ENCODE peak calls at places on chromosomes 16 and 17, in four cellular contexts. G, J, F and X are unnamed samples.

GRCh38 chr17:72118588-72119279 is 2.1 kb upstream of the SOX9 start:
- DNase-seq in G (peak), J (peak), F (peak), X (peak)

GRCh38 chr17:3683054-3683511 is 12.9 kb downstream of the P2RX5 start:
- DNase-seq in G (no peak), J (peak), F (peak), X (peak)

GRCh38 chr17:7213895-7214299 is 5.7 kb downstream of the DLG4 start:
- DNase-seq in G (peak), J (peak), F (peak), X (peak)

GRCh38 chr17:30831257-30831656 is 509 bp upstream of the ATAD5 start:
- DNase-seq in G (peak), J (peak), F (peak), X (no peak)

GRCh38 chr16:31135535-31136286 is at the start of gene PRSS8:
- DNase-seq in G (peak), J (peak), F (no peak), X (peak)

GRCh38 chr17:62966426-62967110 is 533 bp downstream of the TANC2 start:
- DNase-seq in G (peak), J (peak), F (peak), X (peak)

GRCh38 chr17:62085511-62086408 is 20.7 kb upstream of the MED13 start:
- DNase-seq in G (peak), J (no peak), F (no peak), X (no peak)

GRCh38 chr17:34758316-34758715 is 178.9 kb downstream of the TMEM132E start:
- DNase-seq in G (no peak), J (no peak), F (no peak), X (no peak)

GRCh38 chr17:19238167-19238505 is 970 bp downstream of the EPN2 start:
- DNase-seq in G (peak), J (peak), F (peak), X (peak)

GRCh38 chr16:19123535-19124178 is 9.9 kb downstream of the ITPRIPL2 start:
- DNase-seq in G (peak), J (no peak), F (no peak), X (peak)

GRCh38 chr16:1530883-1531637 is 2.4 kb upstream of the TMEM204 start:
- DNase-seq in G (peak), J (no peak), F (no peak), X (no peak)

GRCh38 chr16:50103764-50104163 is 38.0 kb downstream of the HEATR3 start:
- DNase-seq in G (peak), J (no peak), F (no peak), X (no peak)

GRCh38 chr17:17819561-17819995 is 17.2 kb downstream of the SREBF1 start:
- DNase-seq in G (peak), J (peak), F (no peak), X (peak)

GRCh38 chr17:18377437-18378204 is at the start of gene EVPLL:
- DNase-seq in G (no peak), J (no peak), F (no peak), X (peak)

GRCh38 chr16:3804426-3805016 is 76.0 kb downstream of the CREBBP start:
- DNase-seq in G (no peak), J (no peak), F (no peak), X (no peak)

GRCh38 chr16:83095926-83096692 is 469.3 kb downstream of the CDH13 start:
- DNase-seq in G (peak), J (no peak), F (no peak), X (peak)

GRCh38 chr17:50188521-50189395 is 12.7 kb downstream of the COL1A1 start:
- DNase-seq in G (no peak), J (no peak), F (no peak), X (no peak)

GRCh38 chr17:57009737-57010445 is 32.0 kb downstream of the SCPEP1 start:
- DNase-seq in G (peak), J (peak), F (peak), X (peak)

GRCh38 chr17:47707056-47707791 is 13.3 kb downstream of the TBKBP1 start:
- DNase-seq in G (no peak), J (no peak), F (no peak), X (no peak)

GRCh38 chr17:34235389-34236028 is 19.6 kb upstream of the CCL2 start:
- DNase-seq in G (peak), J (no peak), F (no peak), X (no peak)

DNA sequence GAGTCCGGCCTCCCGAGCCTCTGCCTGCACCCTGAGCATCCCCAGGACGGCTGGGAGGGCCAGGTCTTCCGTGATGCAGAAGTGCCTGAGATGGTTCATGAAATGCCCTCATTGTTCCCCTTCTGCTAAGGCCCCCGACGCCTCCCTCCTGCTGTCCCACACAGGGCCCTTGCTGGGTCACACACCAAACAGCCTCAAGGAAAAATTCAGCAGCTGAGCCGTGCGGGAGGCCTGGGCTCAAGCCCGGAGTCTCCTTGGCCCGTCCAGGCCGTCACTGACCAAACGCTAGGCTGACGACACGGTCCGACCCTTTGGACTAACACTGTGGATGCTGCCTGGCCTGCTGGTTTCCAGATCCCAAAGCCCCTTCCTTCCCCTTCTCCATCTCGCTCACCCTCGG is 90.2 kb downstream of the RTN4RL1 start:
- DNase-seq in G (no peak), J (no peak), F (no peak), X (no peak)
- TF ChIP-seq EZH2phosphoT487 in G (no peak), J (no peak), F (no peak), X (no peak)

GRCh38 chr16:58222532-58223316 is 24.8 kb upstream of the CSNK2A2 start:
- DNase-seq in G (peak), J (no peak), F (no peak), X (peak)
- H3K4me2 ChIP-seq in G (no peak), J (no peak), F (no peak), X (no peak)

GRCh38 chr17:791807-792206 is 9.7 kb downstream of the MRM3 start:
- DNase-seq in G (no peak), J (no peak), F (no peak), X (no peak)

GRCh38 chr17:795276-795675 is 13.1 kb downstream of the MRM3 start:
- DNase-seq in G (no peak), J (no peak), F (no peak), X (no peak)

GRCh38 chr17:789160-789840 is 7.1 kb downstream of the MRM3 start:
- DNase-seq in G (no peak), J (no peak), F (no peak), X (no peak)

GRCh38 chr17:794876-795275 is 12.7 kb downstream of the MRM3 start:
- DNase-seq in G (peak), J (peak), F (peak), X (peak)

GRCh38 chr17:792277-792676 is 10.1 kb downstream of the MRM3 start:
- DNase-seq in G (no peak), J (peak), F (no peak), X (no peak)
- TF ChIP-seq EZH2phosphoT487 in G (no peak), J (no peak), F (no peak), X (no peak)

GRCh38 chr16:84229421-84229820 is 10.4 kb downstream of the KCNG4 start:
- DNase-seq in G (no peak), J (no peak), F (no peak), X (no peak)

GRCh38 chr16:84228321-84228838 is 11.4 kb downstream of the KCNG4 start:
- DNase-seq in G (peak), J (peak), F (no peak), X (peak)

GRCh38 chr16:84226026-84226425 is 13.8 kb downstream of the KCNG4 start:
- DNase-seq in G (no peak), J (no peak), F (no peak), X (no peak)

GRCh38 chr16:84225571-84225970 is 14.2 kb downstream of the KCNG4 start:
- DNase-seq in G (no peak), J (no peak), F (no peak), X (no peak)

DNA sequence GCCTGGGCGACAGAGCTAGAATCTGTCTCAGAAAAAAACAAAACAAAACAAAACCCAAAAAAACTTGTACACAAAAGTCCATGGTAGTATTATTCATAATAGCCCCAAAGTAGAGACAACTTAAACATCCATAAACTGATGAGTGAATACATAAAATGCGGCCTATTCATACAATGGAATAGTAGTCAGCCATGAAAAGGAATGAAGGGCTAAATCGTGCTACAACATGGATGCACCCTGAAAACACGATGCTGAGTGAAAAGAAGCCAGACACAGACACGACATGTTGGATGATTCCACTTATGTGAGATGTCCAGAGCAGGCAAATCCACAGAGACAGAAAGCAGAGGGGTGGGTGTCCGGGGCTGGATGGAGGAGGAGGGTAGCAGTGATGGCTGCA is 12.3 kb downstream of the KCNG4 start:
- DNase-seq in G (no peak), J (no peak), F (no peak), X (no peak)
- H3K4me2 ChIP-seq in G (no peak), J (no peak), F (no peak), X (peak)

GRCh38 chr16:10782628-10783027 is 36.0 kb downstream of the TVP23A start:
- DNase-seq in G (no peak), J (no peak), F (no peak), X (peak)
- TF ChIP-seq EZH2phosphoT487 in G (no peak), J (no peak), F (no peak), X (no peak)

GRCh38 chr17:27461192-27461859 is 5.1 kb downstream of the KSR1 start:
- DNase-seq in G (peak), J (no peak), F (no peak), X (no peak)

GRCh38 chr17:27464431-27464830 is 8.2 kb downstream of the KSR1 start:
- DNase-seq in G (no peak), J (no peak), F (no peak), X (no peak)

GRCh38 chr17:27462149-27462548 is 5.9 kb downstream of the KSR1 start:
- DNase-seq in G (no peak), J (no peak), F (no peak), X (no peak)

GRCh38 chr17:27462714-27463113 is 6.5 kb downstream of the KSR1 start:
- DNase-seq in G (no peak), J (no peak), F (no peak), X (no peak)

GRCh38 chr17:27463235-27463677 is 7.0 kb downstream of the KSR1 start:
- DNase-seq in G (no peak), J (no peak), F (peak), X (no peak)
- H3K4me2 ChIP-seq in G (no peak), J (no peak), F (no peak), X (no peak)